ENCODE peak calls at places on chromosomes 6 and 20, in five cellular contexts. D is fibroblast of lung; J is CD8-positive, alpha-beta T cell; R is heart right ventricle; G is upper lobe of right lung. I is an unnamed sample. For H3K9me3, the result is how much of the 10 kb centered on the place peaks cover.

GRCh38 chr6:150573041-150573681 is 26.5 kb upstream of the PLEKHG1 start:
- DNase-seq in D (no peak), J (no peak), R (no peak), G (no peak), I (no peak)

GRCh38 chr6:134984821-134985220 is 34.9 kb upstream of the ALDH8A1 start:
- DNase-seq in D (peak), J (no peak), R (no peak), G (no peak), I (no peak)

GRCh38 chr20:39835040-39835842 is 853.8 kb downstream of the MAFB start:
- DNase-seq in D (no peak), J (no peak), R (peak), G (no peak), I (no peak)

GRCh38 chr6:17577059-17577458 is 23.0 kb upstream of the FAM8A1 start:
- DNase-seq in D (no peak), J (no peak), R (no peak), G (no peak), I (no peak)

GRCh38 chr6:104281370-104281769 is 578.3 kb downstream of the HACE1 start:
- DNase-seq in D (no peak), J (no peak), R (no peak), G (no peak), I (no peak)

GRCh38 chr20:3168829-3169590 is 4.3 kb downstream of the LZTS3 start:
- DNase-seq in D (no peak), J (no peak), R (no peak), G (no peak), I (no peak)

GRCh38 chr20:64074963-64075362 is 4.4 kb downstream of the RGS19 start:
- DNase-seq in D (no peak), J (no peak), R (no peak), G (no peak), I (no peak)

GRCh38 chr6:106974999-106975698 is 620 bp upstream of the CD24 start:
- DNase-seq in D (peak), J (no peak), R (peak), G (peak), I (no peak)

GRCh38 chr6:1242439-1242838 is 69.5 kb upstream of the FOXQ1 start:
- DNase-seq in D (no peak), J (no peak), R (no peak), G (no peak), I (no peak)

GRCh38 chr6:166999845-167000253 is 652 bp downstream of the CEP43 start:
- DNase-seq in D (peak), J (no peak), R (no peak), G (no peak), I (no peak)

GRCh38 chr20:12047838-12048432 is 130.2 kb downstream of the BTBD3 start:
- DNase-seq in D (peak), J (no peak), R (no peak), G (no peak), I (no peak)

GRCh38 chr6:14894105-14894504 is 351.8 kb upstream of the JARID2 start:
- DNase-seq in D (no peak), J (no peak), R (no peak), G (no peak), I (no peak)

GRCh38 chr20:63313349-63314014 is 20.5 kb downstream of the COL20A1 start:
- DNase-seq in D (no peak), J (no peak), R (peak), G (no peak), I (no peak)

GRCh38 chr6:71349395-71349794 is 60.8 kb downstream of the OGFRL1 start:
- DNase-seq in D (peak), J (no peak), R (no peak), G (no peak), I (no peak)

GRCh38 chr6:146546440-146546839 is 2.8 kb downstream of the RAB32 start:
- DNase-seq in D (peak), J (no peak), R (no peak), G (no peak), I (no peak)

GRCh38 chr20:59403261-59403961 is 103.0 kb downstream of the EDN3 start:
- DNase-seq in D (no peak), J (peak), R (peak), G (peak), I (peak)

GRCh38 chr20:9241232-9241692 is 172.4 kb downstream of the PLCB4 start:
- DNase-seq in D (peak), J (no peak), R (no peak), G (no peak), I (no peak)

GRCh38 chr6:19879663-19880062 is 42.5 kb downstream of the ID4 start:
- DNase-seq in D (no peak), J (no peak), R (no peak), G (no peak), I (no peak)

GRCh38 chr6:46888031-46888430 is 33.7 kb downstream of the ADGRF5 start:
- DNase-seq in D (peak), J (no peak), R (no peak), G (no peak), I (no peak)

GRCh38 chr6:12228447-12229146 is 61.6 kb upstream of the EDN1 start:
- DNase-seq in D (no peak), J (no peak), R (no peak), G (no peak), I (no peak)

GRCh38 chr6:152642578-152643375 is 5.6 kb upstream of the SYNE1 start:
- DNase-seq in D (peak), J (peak), R (peak), G (peak), I (no peak)

GRCh38 chr20:3045042-3045815 is 623 bp upstream of the MRPS26 start:
- DNase-seq in D (peak), J (peak), R (no peak), G (no peak), I (no peak)

GRCh38 chr20:23655551-23656211 is 17.9 kb upstream of the CST3 start:
- DNase-seq in D (no peak), J (no peak), R (peak), G (peak), I (no peak)

GRCh38 chr6:34169897-34170296 is 24.0 kb upstream of the GRM4 start:
- DNase-seq in D (no peak), J (no peak), R (no peak), G (no peak), I (no peak)

GRCh38 chr6:91097316-91097878 is 510.5 kb upstream of the MAP3K7 start:
- DNase-seq in D (peak), J (no peak), R (peak), G (no peak), I (no peak)

GRCh38 chr6:144718431-144718830 is 433.3 kb downstream of the UTRN start:
- DNase-seq in D (peak), J (no peak), R (no peak), G (no peak), I (no peak)

GRCh38 chr6:113672691-113673149 is 184.4 kb upstream of the MARCKS start:
- DNase-seq in D (peak), J (no peak), R (peak), G (peak), I (no peak)

GRCh38 chr20:2576317-2576727 is 39.9 kb downstream of the TMC2 start:
- DNase-seq in D (no peak), J (no peak), R (no peak), G (no peak), I (no peak)

GRCh38 chr6:162854228-162854627 is 126.5 kb downstream of the PACRG start:
- DNase-seq in D (peak), J (no peak), R (no peak), G (no peak), I (no peak)

GRCh38 chr6:168188974-168189678 is 110.1 kb upstream of the FRMD1 start:
- DNase-seq in D (no peak), J (no peak), R (no peak), G (no peak), I (no peak)

GRCh38 chr6:3456794-3457709 is at the start of gene SLC22A23:
- DNase-seq in D (peak), J (peak), R (peak), G (peak), I (peak)
- H3K27ac ChIP-seq in D (no peak), J (no peak), R (peak), G (no peak), I (no peak)

GRCh38 chr6:10875026-10875425 is 6.8 kb downstream of the GCM2 start:
- DNase-seq in D (no peak), J (no peak), R (no peak), G (no peak), I (no peak)
- TF ChIP-seq CTCF in D (no peak), J (no peak), R (no peak), G (no peak), I (no peak)

DNA sequence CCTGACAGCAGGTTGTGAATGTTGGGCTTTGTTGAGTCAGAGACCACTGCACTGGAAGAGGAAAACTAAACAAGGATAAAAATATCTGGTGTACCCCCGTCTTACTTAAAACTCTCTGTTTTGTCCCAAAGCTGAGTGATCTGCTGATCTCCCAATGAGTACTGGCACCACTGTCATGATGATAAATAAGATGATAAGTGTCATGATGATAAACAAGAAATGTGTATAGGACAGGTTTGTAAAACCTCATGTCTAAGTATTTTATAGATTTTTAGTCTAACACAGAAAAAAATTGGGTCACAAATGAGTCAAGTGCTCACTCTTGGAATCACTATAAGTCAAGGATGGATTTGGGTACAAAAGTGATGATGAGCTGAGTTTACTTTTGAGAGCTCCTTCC is 8.5 kb upstream of the SIM1 start:
- DNase-seq in D (no peak), J (no peak), R (no peak), G (no peak), I (no peak)
- H3K9me3 ChIP-seq in D (under half), J (under half), R (under half), G (under half), I (under half)

DNA sequence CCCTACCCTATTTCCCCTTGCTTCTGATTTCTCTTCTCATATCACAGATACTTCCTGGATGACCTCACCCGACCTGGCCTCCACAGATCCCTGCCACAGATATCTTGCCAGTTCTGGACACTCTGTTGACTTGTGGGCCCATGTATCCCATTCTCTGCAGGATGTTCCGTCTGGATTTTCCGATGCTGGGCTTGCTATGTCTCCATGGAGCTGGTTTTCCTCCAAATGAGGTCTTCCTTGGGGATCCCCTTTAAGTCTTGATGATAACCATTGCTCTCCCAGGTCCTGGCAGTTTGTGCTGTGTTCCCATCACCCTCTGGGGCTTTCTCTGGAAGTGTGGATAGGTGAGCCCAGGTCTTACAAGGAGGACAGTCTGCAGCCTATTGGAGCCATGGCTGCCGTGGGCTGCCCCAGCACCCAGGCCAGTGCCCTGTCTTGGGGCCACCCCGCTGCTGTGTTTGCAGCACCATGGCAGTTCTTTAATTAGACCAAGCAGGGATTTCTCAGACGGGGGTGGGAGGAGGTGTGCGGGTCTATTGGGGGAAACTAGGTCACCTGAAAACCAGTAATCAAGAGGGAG is 23.9 kb downstream of the PPP1R16B start:
- DNase-seq in D (no peak), J (no peak), R (no peak), G (no peak), I (no peak)
- H3K27ac ChIP-seq in D (no peak), J (no peak), R (no peak), G (peak), I (peak)

DNA sequence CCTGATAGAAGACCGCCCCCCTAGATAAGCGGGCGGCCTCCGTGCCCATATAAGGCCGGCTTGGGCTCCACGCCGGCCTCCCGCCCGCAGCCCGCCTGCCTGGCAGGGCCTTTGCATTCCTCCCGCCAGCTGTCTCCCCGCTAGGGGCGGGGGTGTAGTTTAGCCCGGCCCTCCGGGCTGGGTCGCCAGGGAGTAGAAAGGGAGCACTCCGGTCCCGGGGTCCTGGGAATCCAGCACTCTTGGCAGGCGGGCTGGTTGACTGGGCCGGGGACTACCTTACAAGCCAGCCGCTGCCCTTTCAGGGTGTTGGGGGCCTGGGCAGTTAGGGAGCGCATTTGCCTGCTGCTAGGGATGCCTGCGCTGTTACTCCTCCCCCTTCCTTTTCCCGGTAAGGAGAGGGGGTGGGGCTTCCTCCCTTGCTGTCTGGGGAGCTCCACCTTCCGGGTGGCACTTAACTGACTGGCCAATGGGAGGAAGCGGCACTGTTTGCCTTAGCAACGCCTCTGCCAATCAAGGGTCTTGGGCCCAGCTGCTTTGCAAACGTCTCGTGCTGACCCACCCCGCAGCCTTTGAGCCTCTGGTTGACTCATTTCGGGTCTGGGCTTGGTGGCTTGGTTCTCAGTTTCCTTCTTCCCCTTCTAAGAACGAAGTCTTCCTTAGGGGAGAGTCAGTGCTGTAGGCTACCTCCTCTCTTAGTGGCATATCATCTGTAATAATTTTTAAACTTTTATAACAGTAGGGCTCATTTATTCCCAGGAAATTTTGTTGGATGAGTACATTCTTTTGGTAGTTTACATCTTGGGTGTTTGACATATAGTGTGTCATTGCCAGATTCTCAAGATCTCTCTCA is 3.4 kb downstream of the SRF start:
- DNase-seq in D (peak), J (peak), R (peak), G (peak), I (peak)
- TF ChIP-seq CTCF in D (no peak), J (no peak), R (no peak), G (peak), I (no peak)

GRCh38 chr6:169865346-169866139 is 114.1 kb downstream of the ERMARD start:
- DNase-seq in D (no peak), J (no peak), R (no peak), G (no peak), I (no peak)
- H3K9me3 ChIP-seq in D (under half), J (under half), R (under half), G (under half), I (under half)

DNA sequence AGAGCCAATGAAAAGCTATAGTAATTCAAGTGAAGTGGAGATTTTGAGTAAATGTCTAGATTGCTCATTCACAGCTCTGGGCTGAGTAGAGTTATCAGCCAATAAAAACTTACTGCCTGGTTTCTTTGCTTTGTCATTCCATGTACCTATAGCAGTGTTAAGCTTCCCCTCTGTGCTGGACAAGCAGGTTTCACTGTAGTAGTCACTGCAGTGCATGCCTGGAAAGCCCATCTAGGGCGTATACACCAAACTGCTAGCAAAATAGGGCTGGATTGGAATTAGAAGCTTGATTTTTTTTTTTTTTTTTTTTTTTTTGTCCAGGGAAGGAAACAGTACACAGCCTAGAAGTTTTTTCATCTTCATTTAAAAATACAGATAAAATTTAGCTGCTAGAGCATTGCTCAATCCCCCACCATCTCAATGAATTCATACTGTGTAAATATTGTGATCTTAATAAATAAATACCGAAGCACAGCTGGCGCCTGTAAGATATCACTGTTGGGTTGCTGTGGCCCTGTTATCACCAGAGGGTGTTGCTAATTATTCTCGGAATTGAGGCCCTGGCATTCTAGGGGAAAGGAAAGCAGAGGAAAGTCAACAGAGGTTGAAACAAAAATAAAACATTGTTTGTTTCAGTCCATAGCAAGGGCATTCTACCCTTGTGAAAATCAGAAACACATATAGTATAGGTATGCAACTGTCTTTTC is 968.5 kb upstream of the GJE1 start:
- DNase-seq in D (no peak), J (no peak), R (no peak), G (no peak), I (no peak)
- H3K27ac ChIP-seq in D (no peak), J (no peak), R (peak), G (peak), I (no peak)

GRCh38 chr20:53190225-53190624 is 218.1 kb downstream of the TSHZ2 start:
- DNase-seq in D (no peak), J (no peak), R (no peak), G (no peak), I (no peak)
- TF ChIP-seq CTCF in D (no peak), J (no peak), R (no peak), G (no peak), I (no peak)